ENCODE peak calls at places on chromosomes 5 and 9, in seven cellular contexts. One of them, this sample, is unnamed.
A peak's percentile ranks its signal among the peaks of the same experiment; 100 is the strongest.

GRCh38 chr5:61969761-61970160 is 336.2 kb upstream of the KIF2A start:
- DNase-seq in spleen: no peak
- DNase-seq in nucleus accumbens: no peak
- DNase-seq in natural killer cell treated with Interleukin-12 subunit alpha and Interleukin-12 subunit beta and Interleukin-15 and Interleukin-18, amount 100 ng/mL, for 72 hours: no peak
- DNase-seq in HFFc6: no peak
- DNase-seq in mucosa of descending colon: no peak
- DNase-seq in HTR-8/SVneo: no peak
- DNase-seq in this sample: no peak

GRCh38 chr5:156870498-156870839 is 20.4 kb downstream of the PPP1R2B start:
- DNase-seq in spleen: no peak
- DNase-seq in nucleus accumbens: no peak
- DNase-seq in natural killer cell treated with Interleukin-12 subunit alpha and Interleukin-12 subunit beta and Interleukin-15 and Interleukin-18, amount 100 ng/mL, for 72 hours: no peak
- DNase-seq in HFFc6: no peak
- DNase-seq in mucosa of descending colon: no peak
- DNase-seq in HTR-8/SVneo: no peak
- DNase-seq in this sample: no peak

GRCh38 chr5:68265347-68265746 is 49.8 kb downstream of the PIK3R1 start:
- DNase-seq in spleen: no peak
- DNase-seq in nucleus accumbens: no peak
- DNase-seq in natural killer cell treated with Interleukin-12 subunit alpha and Interleukin-12 subunit beta and Interleukin-15 and Interleukin-18, amount 100 ng/mL, for 72 hours: no peak
- DNase-seq in HFFc6: no peak
- DNase-seq in mucosa of descending colon: no peak
- DNase-seq in HTR-8/SVneo: no peak
- DNase-seq in this sample: no peak

GRCh38 chr5:9707766-9708462 is 77.8 kb upstream of the TAS2R1 start:
- DNase-seq in spleen: no peak
- DNase-seq in nucleus accumbens: no peak
- DNase-seq in natural killer cell treated with Interleukin-12 subunit alpha and Interleukin-12 subunit beta and Interleukin-15 and Interleukin-18, amount 100 ng/mL, for 72 hours: no peak
- DNase-seq in HFFc6: peak; percentile 11
- DNase-seq in mucosa of descending colon: no peak
- DNase-seq in HTR-8/SVneo: no peak
- DNase-seq in this sample: no peak

GRCh38 chr5:172556971-172557461 is 84.0 kb upstream of the NEURL1B start:
- DNase-seq in spleen: peak; percentile 50
- DNase-seq in nucleus accumbens: peak; percentile 22
- DNase-seq in natural killer cell treated with Interleukin-12 subunit alpha and Interleukin-12 subunit beta and Interleukin-15 and Interleukin-18, amount 100 ng/mL, for 72 hours: no peak
- DNase-seq in HFFc6: no peak
- DNase-seq in mucosa of descending colon: no peak
- DNase-seq in HTR-8/SVneo: no peak
- DNase-seq in this sample: peak; percentile 34

GRCh38 chr5:149771216-149771973 is 41.3 kb downstream of the PPARGC1B start:
- DNase-seq in spleen: peak; percentile 44
- DNase-seq in nucleus accumbens: no peak
- DNase-seq in natural killer cell treated with Interleukin-12 subunit alpha and Interleukin-12 subunit beta and Interleukin-15 and Interleukin-18, amount 100 ng/mL, for 72 hours: no peak
- DNase-seq in HFFc6: no peak
- DNase-seq in mucosa of descending colon: no peak
- DNase-seq in HTR-8/SVneo: no peak
- DNase-seq in this sample: peak; percentile 61

GRCh38 chr5:118857700-118858099 is 130.6 kb downstream of the DTWD2 start:
- DNase-seq in spleen: no peak
- DNase-seq in nucleus accumbens: no peak
- DNase-seq in natural killer cell treated with Interleukin-12 subunit alpha and Interleukin-12 subunit beta and Interleukin-15 and Interleukin-18, amount 100 ng/mL, for 72 hours: no peak
- DNase-seq in HFFc6: no peak
- DNase-seq in mucosa of descending colon: peak; percentile 14
- DNase-seq in HTR-8/SVneo: no peak
- DNase-seq in this sample: no peak

GRCh38 chr5:156594406-156594805 is 255.7 kb upstream of the PPP1R2B start:
- DNase-seq in spleen: no peak
- DNase-seq in nucleus accumbens: no peak
- DNase-seq in natural killer cell treated with Interleukin-12 subunit alpha and Interleukin-12 subunit beta and Interleukin-15 and Interleukin-18, amount 100 ng/mL, for 72 hours: no peak
- DNase-seq in HFFc6: no peak
- DNase-seq in mucosa of descending colon: no peak
- DNase-seq in HTR-8/SVneo: no peak
- DNase-seq in this sample: no peak

GRCh38 chr5:151885138-151885908 is 39.3 kb downstream of the GLRA1 start:
- DNase-seq in spleen: no peak
- DNase-seq in nucleus accumbens: no peak
- DNase-seq in natural killer cell treated with Interleukin-12 subunit alpha and Interleukin-12 subunit beta and Interleukin-15 and Interleukin-18, amount 100 ng/mL, for 72 hours: no peak
- DNase-seq in HFFc6: no peak
- DNase-seq in mucosa of descending colon: no peak
- DNase-seq in HTR-8/SVneo: no peak
- DNase-seq in this sample: no peak

GRCh38 chr5:1551913-1552312 is 28.2 kb upstream of the LPCAT1 start:
- DNase-seq in spleen: no peak
- DNase-seq in nucleus accumbens: no peak
- DNase-seq in natural killer cell treated with Interleukin-12 subunit alpha and Interleukin-12 subunit beta and Interleukin-15 and Interleukin-18, amount 100 ng/mL, for 72 hours: no peak
- DNase-seq in HFFc6: no peak
- DNase-seq in mucosa of descending colon: no peak
- DNase-seq in HTR-8/SVneo: no peak
- DNase-seq in this sample: no peak

GRCh38 chr5:36739751-36740221 is 133.4 kb downstream of the SLC1A3 start:
- DNase-seq in spleen: no peak
- DNase-seq in nucleus accumbens: peak; percentile 59
- DNase-seq in natural killer cell treated with Interleukin-12 subunit alpha and Interleukin-12 subunit beta and Interleukin-15 and Interleukin-18, amount 100 ng/mL, for 72 hours: peak; percentile 66
- DNase-seq in HFFc6: peak; percentile 49
- DNase-seq in mucosa of descending colon: peak; percentile 95
- DNase-seq in HTR-8/SVneo: peak; percentile 72
- DNase-seq in this sample: peak; percentile 89

GRCh38 chr5:92070786-92071185 is 687.7 kb upstream of the ARRDC3 start:
- DNase-seq in spleen: no peak
- DNase-seq in nucleus accumbens: no peak
- DNase-seq in natural killer cell treated with Interleukin-12 subunit alpha and Interleukin-12 subunit beta and Interleukin-15 and Interleukin-18, amount 100 ng/mL, for 72 hours: no peak
- DNase-seq in HFFc6: no peak
- DNase-seq in mucosa of descending colon: no peak
- DNase-seq in HTR-8/SVneo: no peak
- DNase-seq in this sample: no peak

GRCh38 chr5:96226941-96227552 is 206.0 kb downstream of the PCSK1 start:
- DNase-seq in spleen: no peak
- DNase-seq in nucleus accumbens: peak; percentile 27
- DNase-seq in natural killer cell treated with Interleukin-12 subunit alpha and Interleukin-12 subunit beta and Interleukin-15 and Interleukin-18, amount 100 ng/mL, for 72 hours: no peak
- DNase-seq in HFFc6: peak; percentile 92
- DNase-seq in mucosa of descending colon: no peak
- DNase-seq in HTR-8/SVneo: peak; percentile 54
- DNase-seq in this sample: no peak

GRCh38 chr5:129905467-129906176 is 1.4 kb downstream of the CHSY3 start:
- DNase-seq in spleen: no peak
- DNase-seq in nucleus accumbens: peak; percentile 26
- DNase-seq in natural killer cell treated with Interleukin-12 subunit alpha and Interleukin-12 subunit beta and Interleukin-15 and Interleukin-18, amount 100 ng/mL, for 72 hours: no peak
- DNase-seq in HFFc6: no peak
- DNase-seq in mucosa of descending colon: peak; percentile 17
- DNase-seq in HTR-8/SVneo: no peak
- DNase-seq in this sample: peak; percentile 19

GRCh38 chr9:130465383-130466096 is 20.8 kb downstream of the ASS1 start:
- DNase-seq in spleen: no peak
- DNase-seq in nucleus accumbens: no peak
- DNase-seq in natural killer cell treated with Interleukin-12 subunit alpha and Interleukin-12 subunit beta and Interleukin-15 and Interleukin-18, amount 100 ng/mL, for 72 hours: no peak
- DNase-seq in HFFc6: no peak
- DNase-seq in mucosa of descending colon: no peak
- DNase-seq in HTR-8/SVneo: no peak
- DNase-seq in this sample: no peak

GRCh38 chr5:160183075-160183474 is 46.2 kb upstream of the FABP6 start:
- DNase-seq in spleen: no peak
- DNase-seq in nucleus accumbens: peak; percentile 2
- DNase-seq in natural killer cell treated with Interleukin-12 subunit alpha and Interleukin-12 subunit beta and Interleukin-15 and Interleukin-18, amount 100 ng/mL, for 72 hours: no peak
- DNase-seq in HFFc6: no peak
- DNase-seq in mucosa of descending colon: no peak
- DNase-seq in HTR-8/SVneo: peak; percentile 39
- DNase-seq in this sample: no peak

GRCh38 chr5:40829748-40830305 is 5.2 kb downstream of the RPL37 start:
- DNase-seq in spleen: no peak
- DNase-seq in nucleus accumbens: no peak
- DNase-seq in natural killer cell treated with Interleukin-12 subunit alpha and Interleukin-12 subunit beta and Interleukin-15 and Interleukin-18, amount 100 ng/mL, for 72 hours: no peak
- DNase-seq in HFFc6: no peak
- DNase-seq in mucosa of descending colon: no peak
- DNase-seq in HTR-8/SVneo: no peak
- DNase-seq in this sample: no peak

GRCh38 chr5:116011046-116011445 is 21.2 kb upstream of the ARL14EPL start:
- DNase-seq in spleen: no peak
- DNase-seq in nucleus accumbens: no peak
- DNase-seq in natural killer cell treated with Interleukin-12 subunit alpha and Interleukin-12 subunit beta and Interleukin-15 and Interleukin-18, amount 100 ng/mL, for 72 hours: no peak
- DNase-seq in HFFc6: no peak
- DNase-seq in mucosa of descending colon: no peak
- DNase-seq in HTR-8/SVneo: no peak
- DNase-seq in this sample: no peak

GRCh38 chr5:1439388-1440097 is 5.7 kb downstream of the SLC6A3 start:
- DNase-seq in spleen: no peak
- DNase-seq in nucleus accumbens: no peak
- DNase-seq in natural killer cell treated with Interleukin-12 subunit alpha and Interleukin-12 subunit beta and Interleukin-15 and Interleukin-18, amount 100 ng/mL, for 72 hours: no peak
- DNase-seq in HFFc6: no peak
- DNase-seq in mucosa of descending colon: no peak
- DNase-seq in HTR-8/SVneo: no peak
- DNase-seq in this sample: no peak

GRCh38 chr5:172189693-172190296 is 1.8 kb upstream of the STK10 start:
- DNase-seq in spleen: no peak
- DNase-seq in nucleus accumbens: no peak
- DNase-seq in natural killer cell treated with Interleukin-12 subunit alpha and Interleukin-12 subunit beta and Interleukin-15 and Interleukin-18, amount 100 ng/mL, for 72 hours: no peak
- DNase-seq in HFFc6: no peak
- DNase-seq in mucosa of descending colon: no peak
- DNase-seq in HTR-8/SVneo: no peak
- DNase-seq in this sample: no peak

This sample was measured in colonic mucosa.